ENCODE peak calls at places on chromosomes 11 and 22, in nine cellular contexts. One of them, this sample, is unnamed. For H3K27me3, the result is how much of the 10 kb centered on the place peaks cover.

GRCh38 chr11:33256031-33256807 is 962 bp upstream of the HIPK3 start:
- DNase-seq in lower lobe of right lung: no peak
- DNase-seq in brain microvascular endothelial cell: no peak
- DNase-seq in thoracic aorta: no peak
- DNase-seq in breast epithelium: no peak
- DNase-seq in BJ: no peak
- DNase-seq in left ventricle myocardium inferior: no peak
- DNase-seq in upper lobe of right lung: peak
- DNase-seq in astrocyte: no peak
- DNase-seq in this sample: no peak

GRCh38 chr11:20002312-20003216 is 157.7 kb downstream of the DBX1 start:
- DNase-seq in BJ: no peak
- DNase-seq in thoracic aorta: no peak
- DNase-seq in upper lobe of right lung: no peak
- DNase-seq in left ventricle myocardium inferior: no peak
- DNase-seq in brain microvascular endothelial cell: no peak
- DNase-seq in astrocyte: no peak
- DNase-seq in lower lobe of right lung: no peak
- DNase-seq in breast epithelium: no peak
- DNase-seq in this sample: peak

GRCh38 chr11:105202844-105203548 is 63.4 kb upstream of the CARD18 start:
- DNase-seq in brain microvascular endothelial cell: no peak
- DNase-seq in BJ: no peak
- DNase-seq in thoracic aorta: no peak
- DNase-seq in upper lobe of right lung: no peak
- DNase-seq in left ventricle myocardium inferior: no peak
- DNase-seq in astrocyte: peak
- DNase-seq in lower lobe of right lung: no peak
- DNase-seq in breast epithelium: no peak
- DNase-seq in this sample: peak

GRCh38 chr11:575324-575995 is 810 bp upstream of the PHRF1 start:
- DNase-seq in brain microvascular endothelial cell: no peak
- DNase-seq in breast epithelium: no peak
- DNase-seq in astrocyte: no peak
- DNase-seq in thoracic aorta: no peak
- DNase-seq in BJ: no peak
- DNase-seq in left ventricle myocardium inferior: no peak
- DNase-seq in upper lobe of right lung: no peak
- DNase-seq in lower lobe of right lung: peak
- DNase-seq in this sample: no peak

GRCh38 chr11:69854719-69855118 is 35.5 kb upstream of the FGF3 start:
- DNase-seq in astrocyte: peak
- DNase-seq in left ventricle myocardium inferior: no peak
- DNase-seq in breast epithelium: no peak
- DNase-seq in upper lobe of right lung: no peak
- DNase-seq in BJ: no peak
- DNase-seq in thoracic aorta: no peak
- DNase-seq in brain microvascular endothelial cell: peak
- DNase-seq in lower lobe of right lung: no peak
- DNase-seq in this sample: peak

GRCh38 chr11:92409956-92410355 is 185.3 kb downstream of the FAT3 start:
- DNase-seq in breast epithelium: no peak
- DNase-seq in BJ: no peak
- DNase-seq in astrocyte: no peak
- DNase-seq in lower lobe of right lung: no peak
- DNase-seq in brain microvascular endothelial cell: no peak
- DNase-seq in thoracic aorta: no peak
- DNase-seq in upper lobe of right lung: no peak
- DNase-seq in left ventricle myocardium inferior: no peak
- DNase-seq in this sample: no peak

GRCh38 chr22:20650294-20651207 is 123.4 kb upstream of the SERPIND1 start:
- DNase-seq in left ventricle myocardium inferior: no peak
- DNase-seq in thoracic aorta: no peak
- DNase-seq in lower lobe of right lung: no peak
- DNase-seq in breast epithelium: no peak
- DNase-seq in brain microvascular endothelial cell: no peak
- DNase-seq in BJ: no peak
- DNase-seq in astrocyte: no peak
- DNase-seq in upper lobe of right lung: no peak
- DNase-seq in this sample: no peak

GRCh38 chr11:130722401-130722800 is 193.9 kb downstream of the SNX19 start:
- DNase-seq in astrocyte: no peak
- DNase-seq in thoracic aorta: no peak
- DNase-seq in lower lobe of right lung: no peak
- DNase-seq in upper lobe of right lung: no peak
- DNase-seq in brain microvascular endothelial cell: no peak
- DNase-seq in BJ: no peak
- DNase-seq in left ventricle myocardium inferior: no peak
- DNase-seq in breast epithelium: no peak
- DNase-seq in this sample: no peak

GRCh38 chr22:46995501-46996360 is 233.3 kb downstream of the TBC1D22A start:
- DNase-seq in upper lobe of right lung: no peak
- DNase-seq in BJ: no peak
- DNase-seq in thoracic aorta: no peak
- DNase-seq in brain microvascular endothelial cell: no peak
- DNase-seq in lower lobe of right lung: no peak
- DNase-seq in left ventricle myocardium inferior: no peak
- DNase-seq in breast epithelium: no peak
- DNase-seq in astrocyte: no peak
- DNase-seq in this sample: no peak

GRCh38 chr11:75474878-75475766 is 42.1 kb upstream of the KLHL35 start:
- DNase-seq in BJ: no peak
- DNase-seq in breast epithelium: no peak
- DNase-seq in astrocyte: no peak
- DNase-seq in thoracic aorta: no peak
- DNase-seq in lower lobe of right lung: peak
- DNase-seq in upper lobe of right lung: peak
- DNase-seq in left ventricle myocardium inferior: peak
- DNase-seq in brain microvascular endothelial cell: peak
- DNase-seq in this sample: no peak

GRCh38 chr11:69157156-69157821 is 1.6 kb downstream of the SMIM38 start:
- DNase-seq in left ventricle myocardium inferior: peak
- DNase-seq in lower lobe of right lung: no peak
- DNase-seq in brain microvascular endothelial cell: no peak
- DNase-seq in upper lobe of right lung: peak
- DNase-seq in breast epithelium: no peak
- DNase-seq in thoracic aorta: no peak
- DNase-seq in BJ: no peak
- DNase-seq in astrocyte: peak
- DNase-seq in this sample: no peak

GRCh38 chr11:111730031-111730430 is 36.2 kb downstream of the PPP2R1B start:
- DNase-seq in thoracic aorta: no peak
- DNase-seq in left ventricle myocardium inferior: no peak
- DNase-seq in upper lobe of right lung: no peak
- DNase-seq in brain microvascular endothelial cell: peak
- DNase-seq in lower lobe of right lung: no peak
- DNase-seq in BJ: no peak
- DNase-seq in astrocyte: peak
- DNase-seq in breast epithelium: no peak
- DNase-seq in this sample: no peak

GRCh38 chr11:71246559-71246958 is 5.8 kb downstream of the SHANK2 start:
- DNase-seq in left ventricle myocardium inferior: no peak
- DNase-seq in upper lobe of right lung: no peak
- DNase-seq in thoracic aorta: no peak
- DNase-seq in brain microvascular endothelial cell: no peak
- DNase-seq in BJ: no peak
- DNase-seq in breast epithelium: peak
- DNase-seq in astrocyte: no peak
- DNase-seq in lower lobe of right lung: no peak
- DNase-seq in this sample: no peak

GRCh38 chr11:65588199-65589054 is 7.2 kb downstream of the KCNK7 start:
- DNase-seq in BJ: no peak
- DNase-seq in brain microvascular endothelial cell: no peak
- DNase-seq in left ventricle myocardium inferior: peak
- DNase-seq in upper lobe of right lung: peak
- DNase-seq in breast epithelium: no peak
- DNase-seq in astrocyte: no peak
- DNase-seq in lower lobe of right lung: peak
- DNase-seq in thoracic aorta: no peak
- DNase-seq in this sample: no peak

GRCh38 chr11:102343789-102344188 is 3.2 kb upstream of the BIRC2 start:
- DNase-seq in breast epithelium: no peak
- DNase-seq in upper lobe of right lung: no peak
- DNase-seq in BJ: no peak
- DNase-seq in lower lobe of right lung: no peak
- DNase-seq in left ventricle myocardium inferior: no peak
- DNase-seq in astrocyte: peak
- DNase-seq in thoracic aorta: no peak
- DNase-seq in brain microvascular endothelial cell: no peak
- DNase-seq in this sample: no peak

GRCh38 chr11:72747456-72747855 is 4.8 kb downstream of the ARAP1 start:
- DNase-seq in thoracic aorta: no peak
- DNase-seq in upper lobe of right lung: no peak
- DNase-seq in breast epithelium: no peak
- DNase-seq in astrocyte: no peak
- DNase-seq in BJ: no peak
- DNase-seq in lower lobe of right lung: no peak
- DNase-seq in left ventricle myocardium inferior: no peak
- DNase-seq in brain microvascular endothelial cell: no peak
- DNase-seq in this sample: no peak

GRCh38 chr11:8913961-8914660 is 3.1 kb downstream of the AKIP1 start:
- DNase-seq in brain microvascular endothelial cell: peak
- DNase-seq in breast epithelium: no peak
- DNase-seq in left ventricle myocardium inferior: no peak
- DNase-seq in lower lobe of right lung: no peak
- DNase-seq in thoracic aorta: no peak
- DNase-seq in astrocyte: peak
- DNase-seq in BJ: no peak
- DNase-seq in upper lobe of right lung: no peak
- DNase-seq in this sample: no peak

DNA sequence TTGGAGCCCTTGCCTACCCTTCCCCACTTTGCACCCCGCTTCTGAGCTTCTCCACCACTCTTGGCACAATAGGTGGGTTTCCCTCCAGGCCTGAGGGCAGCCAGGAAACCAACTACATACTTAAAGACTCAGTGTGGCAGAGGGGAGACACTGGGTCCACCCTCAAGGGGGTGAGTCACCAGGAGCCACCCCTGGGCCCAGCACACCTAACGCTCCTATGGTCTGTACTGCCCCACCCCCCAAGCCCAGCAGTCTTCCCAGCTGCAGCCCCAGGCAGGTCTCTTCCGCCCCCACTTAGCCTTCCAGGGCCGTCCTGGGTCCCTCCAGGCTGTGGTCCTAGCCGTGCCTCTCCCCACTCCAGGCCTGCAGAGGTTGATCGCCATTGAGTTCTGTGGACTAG is 3.2 kb upstream of the TMPRSS13 start:
- DNase-seq in thoracic aorta: no peak
- DNase-seq in upper lobe of right lung: no peak
- DNase-seq in breast epithelium: peak
- DNase-seq in lower lobe of right lung: peak
- DNase-seq in brain microvascular endothelial cell: no peak
- DNase-seq in left ventricle myocardium inferior: no peak
- DNase-seq in astrocyte: no peak
- DNase-seq in BJ: no peak
- DNase-seq in this sample: no peak
- H3K27me3 ChIP-seq in thoracic aorta: under half
- H3K27me3 ChIP-seq in upper lobe of right lung: under half
- H3K27me3 ChIP-seq in breast epithelium: under half
- H3K27me3 ChIP-seq in lower lobe of right lung: under half
- H3K27me3 ChIP-seq in brain microvascular endothelial cell: under half
- H3K27me3 ChIP-seq in left ventricle myocardium inferior: under half
- H3K27me3 ChIP-seq in astrocyte: under half
- H3K27me3 ChIP-seq in BJ: under half
- H3K27me3 ChIP-seq in this sample: under half

DNA sequence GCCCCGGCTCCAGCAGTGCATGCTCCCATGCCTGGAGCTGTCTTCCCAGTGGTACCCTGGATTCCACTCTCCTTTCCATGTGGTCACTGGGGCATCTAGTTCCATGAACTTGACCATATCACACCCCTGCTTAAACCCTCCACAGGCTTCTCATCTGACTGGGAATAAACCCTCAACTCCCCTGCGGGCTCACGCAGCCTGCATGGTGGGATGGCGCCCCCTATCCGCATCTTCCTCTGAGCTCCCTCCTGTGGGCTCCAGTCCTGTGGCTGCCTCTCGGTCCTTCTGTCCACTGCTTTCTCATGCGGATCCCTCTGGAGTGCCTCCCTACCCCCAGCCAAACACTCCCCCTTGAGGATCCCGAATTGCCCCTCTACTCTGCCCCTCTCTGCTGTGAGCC is 41.4 kb upstream of the TTLL12 start:
- DNase-seq in astrocyte: no peak
- DNase-seq in BJ: no peak
- DNase-seq in lower lobe of right lung: no peak
- DNase-seq in brain microvascular endothelial cell: peak
- DNase-seq in upper lobe of right lung: no peak
- DNase-seq in left ventricle myocardium inferior: no peak
- DNase-seq in thoracic aorta: no peak
- DNase-seq in breast epithelium: no peak
- DNase-seq in this sample: no peak
- TF ChIP-seq CTCF in astrocyte: peak
- TF ChIP-seq CTCF in BJ: peak
- TF ChIP-seq CTCF in lower lobe of right lung: peak
- TF ChIP-seq CTCF in brain microvascular endothelial cell: peak
- TF ChIP-seq CTCF in upper lobe of right lung: peak
- TF ChIP-seq CTCF in left ventricle myocardium inferior: peak
- TF ChIP-seq CTCF in thoracic aorta: no peak
- TF ChIP-seq CTCF in breast epithelium: no peak
- TF ChIP-seq CTCF in this sample: peak

DNA sequence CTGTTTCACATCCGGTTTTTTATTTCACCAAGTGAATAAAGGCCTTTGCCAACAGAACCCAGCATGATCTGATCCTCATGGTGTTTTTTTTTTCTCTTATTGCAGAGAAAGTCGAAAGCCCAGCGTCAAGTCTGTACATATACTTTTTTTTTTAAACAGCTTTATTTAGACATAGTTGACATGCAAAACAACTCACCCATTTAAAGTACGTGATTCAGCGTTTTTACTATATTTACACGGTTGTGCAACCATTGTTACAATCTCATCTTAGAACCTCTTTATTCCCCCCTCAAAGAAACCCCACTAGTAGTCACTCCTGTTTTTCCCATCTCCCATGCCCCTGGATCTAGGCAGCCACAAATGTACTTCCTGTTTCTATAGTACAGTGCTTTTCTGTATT is 20.6 kb upstream of the AP1B1 start:
- DNase-seq in upper lobe of right lung: no peak
- DNase-seq in left ventricle myocardium inferior: no peak
- DNase-seq in brain microvascular endothelial cell: no peak
- DNase-seq in lower lobe of right lung: no peak
- DNase-seq in thoracic aorta: no peak
- DNase-seq in astrocyte: no peak
- DNase-seq in BJ: no peak
- DNase-seq in breast epithelium: no peak
- DNase-seq in this sample: no peak
- H3K4me3 ChIP-seq in upper lobe of right lung: no peak
- H3K4me3 ChIP-seq in left ventricle myocardium inferior: no peak
- H3K4me3 ChIP-seq in brain microvascular endothelial cell: no peak
- H3K4me3 ChIP-seq in lower lobe of right lung: no peak
- H3K4me3 ChIP-seq in thoracic aorta: no peak
- H3K4me3 ChIP-seq in astrocyte: no peak
- H3K4me3 ChIP-seq in BJ: no peak
- H3K4me3 ChIP-seq in breast epithelium: no peak
- H3K4me3 ChIP-seq in this sample: no peak

DNA sequence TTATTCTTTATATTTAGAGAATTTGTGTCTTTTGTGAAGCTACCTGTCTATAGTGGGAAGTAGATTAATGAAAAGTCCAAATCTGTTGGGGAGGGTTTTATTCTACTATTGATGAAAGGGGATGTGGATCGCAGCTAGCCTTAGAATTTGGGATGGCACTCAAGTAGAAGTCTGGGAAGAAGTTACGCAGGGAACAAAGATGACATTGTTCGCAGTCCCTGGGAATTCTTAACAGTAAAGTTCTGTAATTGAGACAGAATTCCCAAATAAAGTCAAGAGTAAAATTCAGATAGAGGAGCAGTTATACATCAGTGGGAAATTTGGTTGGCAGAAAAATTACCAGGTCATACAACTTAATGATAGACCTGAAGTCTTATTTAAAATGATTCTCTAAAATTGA is 64.1 kb downstream of the ATM start:
- DNase-seq in thoracic aorta: no peak
- DNase-seq in lower lobe of right lung: no peak
- DNase-seq in astrocyte: no peak
- DNase-seq in upper lobe of right lung: no peak
- DNase-seq in breast epithelium: no peak
- DNase-seq in left ventricle myocardium inferior: no peak
- DNase-seq in brain microvascular endothelial cell: no peak
- DNase-seq in BJ: no peak
- DNase-seq in this sample: no peak
- H3K27me3 ChIP-seq in thoracic aorta: under half
- H3K27me3 ChIP-seq in lower lobe of right lung: under half
- H3K27me3 ChIP-seq in astrocyte: under half
- H3K27me3 ChIP-seq in upper lobe of right lung: under half
- H3K27me3 ChIP-seq in breast epithelium: under half
- H3K27me3 ChIP-seq in left ventricle myocardium inferior: under half
- H3K27me3 ChIP-seq in brain microvascular endothelial cell: under half
- H3K27me3 ChIP-seq in BJ: under half
- H3K27me3 ChIP-seq in this sample: under half